ENCODE peak calls at places on chromosomes 6 and 20, in nine cellular contexts. V, P, H, D, Z, I, J, F and T are unnamed samples.

GRCh38 chr6:6466967-6467761 is 121.4 kb upstream of the LY86 start:
- DNase-seq in P (no peak), J (peak; percentile 17), H (no peak), Z (peak; percentile 81), V (peak; percentile 3), D (no peak), F (peak; percentile 1), I (no peak), T (peak; percentile 92)

GRCh38 chr6:144214622-144215401 is 64.5 kb downstream of the STX11 start:
- DNase-seq in P (peak; percentile 23), D (peak; percentile 71), H (no peak), I (no peak), J (no peak), F (no peak), V (no peak), Z (no peak), T (no peak)

GRCh38 chr6:15527838-15528617 is 134.8 kb downstream of the DTNBP1 start:
- DNase-seq in V (no peak), J (no peak), F (peak; percentile 28), P (no peak), I (no peak), D (no peak), Z (peak; percentile 64), H (no peak), T (no peak)

GRCh38 chr20:36251426-36251825 is 15.1 kb downstream of the AAR2 start:
- DNase-seq in P (no peak), Z (no peak), J (no peak), H (no peak), D (no peak), I (no peak), F (no peak), V (no peak), T (no peak)

GRCh38 chr6:37104935-37105781 is 64.8 kb upstream of the PIM1 start:
- DNase-seq in V (peak; percentile 12), J (no peak), H (no peak), D (no peak), I (no peak), Z (no peak), F (no peak), P (no peak), T (peak; percentile 67)

GRCh38 chr6:26363882-26364825 is 844 bp upstream of the BTN3A2 start:
- DNase-seq in V (no peak), P (no peak), J (no peak), Z (no peak), H (no peak), I (no peak), D (no peak), F (peak; percentile 27), T (peak; percentile 24)

GRCh38 chr20:50533061-50533460 is 22.9 kb downstream of the PTPN1 start:
- DNase-seq in D (no peak), V (no peak), F (no peak), I (no peak), Z (no peak), J (no peak), P (no peak), H (no peak), T (no peak)

GRCh38 chr6:41769376-41769775 is 10.3 kb downstream of the FRS3 start:
- DNase-seq in D (no peak), J (no peak), P (no peak), V (no peak), Z (no peak), F (no peak), I (no peak), H (no peak), T (peak; percentile 44)

GRCh38 chr6:26232950-26233607 is 131.9 kb upstream of the BTN3A2 start:
- DNase-seq in J (peak; percentile 53), P (no peak), Z (no peak), V (no peak), H (no peak), F (no peak), I (no peak), D (no peak), T (peak; percentile 68)

GRCh38 chr6:52390361-52390727 is 28.4 kb downstream of the PAQR8 start:
- DNase-seq in Z (peak; percentile 78), D (no peak), I (no peak), J (no peak), H (peak; percentile 33), P (no peak), F (peak; percentile 61), V (no peak), T (peak; percentile 88)

GRCh38 chr6:32972353-32973143 is 4.2 kb downstream of the BRD2 start:
- DNase-seq in I (no peak), J (no peak), P (no peak), D (peak; percentile 73), V (no peak), Z (peak; percentile 27), F (no peak), H (peak; percentile 85), T (peak; percentile 77)

GRCh38 chr6:106087548-106088325 is 1.6 kb downstream of the PRDM1 start:
- DNase-seq in Z (peak; percentile 18), H (no peak), V (no peak), F (no peak), I (no peak), D (no peak), P (peak; percentile 58), J (no peak), T (no peak)

GRCh38 chr6:147203311-147204059 is 732 bp upstream of the STXBP5 start:
- DNase-seq in D (peak; percentile 86), P (peak; percentile 77), V (peak; percentile 80), I (peak; percentile 72), J (peak; percentile 59), H (peak; percentile 55), Z (peak; percentile 84), F (peak; percentile 68), T (peak; percentile 81)

GRCh38 chr6:44646355-44646754 is 258.8 kb downstream of the CDC5L start:
- DNase-seq in I (no peak), V (no peak), Z (peak; percentile 32), P (no peak), J (no peak), D (no peak), H (no peak), F (no peak), T (no peak)

GRCh38 chr6:77292564-77293546 is 170.4 kb downstream of the HTR1B start:
- DNase-seq in D (no peak), I (no peak), J (no peak), F (peak; percentile 39), P (no peak), Z (peak; percentile 51), V (no peak), H (peak; percentile 4), T (no peak)

GRCh38 chr6:21634582-21634981 is 41.0 kb downstream of the SOX4 start:
- DNase-seq in I (no peak), P (no peak), J (no peak), H (no peak), F (peak; percentile 8), Z (peak; percentile 77), D (no peak), V (no peak), T (peak; percentile 83)

GRCh38 chr6:71072508-71072907 is 115.6 kb upstream of the B3GAT2 start:
- DNase-seq in J (no peak), F (no peak), D (no peak), P (no peak), V (peak; percentile 94), Z (peak; percentile 61), H (no peak), I (peak; percentile 11), T (no peak)

GRCh38 chr6:15297895-15298590 is 52.2 kb downstream of the JARID2 start:
- DNase-seq in I (no peak), H (no peak), J (no peak), D (no peak), V (no peak), Z (no peak), P (no peak), F (no peak), T (no peak)